ENCODE peak calls at places on chromosomes 5 and 9, in six cellular contexts. O is ascending aorta; D is ovary; W is tibial nerve; V is uterus; K is CD4-positive, CD25-positive, alpha-beta regulatory T cell. M is an unnamed sample. For H3K4me1, the result is how much of the 10 kb centered on the place peaks cover.

GRCh38 chr5:111229871-111230812 is 6.0 kb downstream of the CAMK4 start:
- DNase-seq in K (peak), W (no peak), V (no peak), D (no peak), O (no peak), M (no peak)

GRCh38 chr5:1735320-1735970 is 64.2 kb downstream of the MRPL36 start:
- DNase-seq in D (no peak), V (no peak), K (no peak), O (no peak), W (no peak), M (no peak)

GRCh38 chr5:109516385-109516784 is 106.6 kb upstream of the PJA2 start:
- DNase-seq in W (no peak), K (no peak), D (no peak), V (no peak), O (no peak), M (no peak)

GRCh38 chr9:119366909-119367690 is 2.1 kb downstream of the BRINP1 start:
- DNase-seq in V (no peak), W (no peak), D (no peak), K (no peak), O (no peak), M (no peak)

GRCh38 chr5:7897014-7897600 is 28.2 kb downstream of the MTRR start:
- DNase-seq in D (no peak), W (no peak), K (peak), V (no peak), O (no peak), M (no peak)

GRCh38 chr5:145887976-145888574 is 15.3 kb upstream of the GRXCR2 start:
- DNase-seq in W (peak), D (no peak), K (no peak), O (no peak), V (no peak), M (no peak)

GRCh38 chr5:134580001-134580460 is 52.6 kb downstream of the SAR1B start:
- DNase-seq in O (no peak), V (no peak), K (no peak), D (no peak), W (no peak), M (no peak)

GRCh38 chr9:113042884-113043657 is 13.5 kb downstream of the ZFP37 start:
- DNase-seq in D (no peak), K (no peak), V (no peak), O (no peak), W (no peak), M (no peak)

GRCh38 chr5:76401801-76402250 is 1.3 kb upstream of the IQGAP2 start:
- DNase-seq in D (no peak), V (no peak), K (peak), W (no peak), O (no peak), M (no peak)

GRCh38 chr9:101814064-101814463 is 75.6 kb upstream of the GRIN3A start:
- DNase-seq in O (no peak), D (no peak), V (no peak), K (no peak), W (no peak), M (no peak)

GRCh38 chr9:27572566-27572917 is 739 bp downstream of the C9orf72 start:
- DNase-seq in V (no peak), K (peak), O (peak), W (peak), D (no peak), M (peak)

GRCh38 chr9:70614786-70615565 is 200.5 kb upstream of the KLF9 start:
- DNase-seq in D (no peak), O (no peak), K (no peak), V (no peak), W (no peak), M (no peak)

GRCh38 chr5:29896651-29897050 is 1296.8 kb upstream of the CDH6 start:
- DNase-seq in O (no peak), D (no peak), K (no peak), V (no peak), W (no peak), M (no peak)

GRCh38 chr9:135050072-135050990 is 37.1 kb upstream of the OLFM1 start:
- DNase-seq in K (no peak), O (no peak), W (no peak), D (no peak), V (no peak), M (no peak)

GRCh38 chr5:37940931-37941623 is 101.2 kb upstream of the GDNF start:
- DNase-seq in O (no peak), K (no peak), V (no peak), D (no peak), W (no peak), M (no peak)

GRCh38 chr5:19547640-19548039 is 440.4 kb downstream of the CDH18 start:
- DNase-seq in K (no peak), W (peak), V (no peak), O (no peak), D (no peak), M (no peak)

GRCh38 chr9:69603656-69604055 is 68.5 kb downstream of the APBA1 start:
- DNase-seq in W (no peak), D (no peak), K (no peak), O (no peak), V (no peak), M (no peak)

GRCh38 chr5:122882836-122883235 is 37.4 kb downstream of the SNX24 start:
- DNase-seq in O (no peak), V (no peak), D (no peak), K (no peak), W (no peak), M (no peak)

GRCh38 chr9:972512-973294 is 3.8 kb upstream of the DMRT3 start:
- DNase-seq in D (no peak), O (no peak), W (no peak), V (no peak), K (no peak), M (no peak)

GRCh38 chr9:133346021-133346713 is 1.8 kb downstream of the MED22 start:
- DNase-seq in V (no peak), O (no peak), D (peak), W (no peak), K (no peak), M (no peak)

GRCh38 chr5:135438712-135439111 is 8.4 kb downstream of the DCANP1 start:
- DNase-seq in K (no peak), V (no peak), D (no peak), W (no peak), O (no peak), M (no peak)

GRCh38 chr9:129126789-129127618 is 15.8 kb downstream of the PTPA start:
- DNase-seq in V (no peak), O (no peak), K (no peak), D (no peak), W (no peak), M (no peak)

GRCh38 chr5:73487815-73488214 is 10.4 kb upstream of the BTF3 start:
- DNase-seq in V (no peak), D (no peak), W (no peak), K (no peak), O (no peak), M (no peak)

GRCh38 chr5:139110526-139111168 is 87.5 kb downstream of the SIL1 start:
- DNase-seq in W (no peak), K (no peak), D (no peak), O (no peak), V (no peak), M (no peak)

GRCh38 chr9:92159058-92159457 is 43.8 kb upstream of the SPTLC1 start:
- DNase-seq in O (no peak), D (no peak), K (no peak), W (no peak), V (no peak), M (no peak)

DNA sequence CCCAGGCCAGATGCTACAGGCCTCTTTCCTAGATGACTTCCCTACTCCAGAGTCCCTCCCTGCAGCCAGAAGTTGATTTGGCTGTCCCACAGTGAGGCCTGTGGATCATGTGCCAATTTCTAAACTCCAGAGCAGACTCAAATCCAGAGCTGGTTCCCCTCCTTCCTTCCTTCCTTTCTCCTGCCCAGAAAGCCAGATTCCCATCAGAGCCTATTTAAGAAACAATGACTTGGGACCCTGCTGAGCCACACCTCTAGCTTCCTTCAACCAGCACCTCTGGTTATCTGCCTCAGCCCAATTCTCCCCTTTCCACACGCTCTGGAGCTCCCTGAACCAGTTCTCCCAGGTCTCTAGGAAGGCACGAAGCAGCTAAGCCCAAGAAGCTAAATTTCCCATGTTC is 7.2 kb downstream of the FAM219A start:
- DNase-seq in O (no peak), W (no peak), K (no peak), V (no peak), D (no peak), M (no peak)
- H3K27ac ChIP-seq in O (no peak), W (no peak), K (no peak), V (no peak), D (no peak), M (no peak)

GRCh38 chr9:96497117-96497399 is 47.1 kb downstream of the HABP4 start:
- DNase-seq in V (no peak), W (no peak), O (no peak), K (no peak), D (no peak), M (no peak)
- H3K4me1 ChIP-seq in V (under half), W (under half), O (under half), K (under half), D (under half), M (under half)

DNA sequence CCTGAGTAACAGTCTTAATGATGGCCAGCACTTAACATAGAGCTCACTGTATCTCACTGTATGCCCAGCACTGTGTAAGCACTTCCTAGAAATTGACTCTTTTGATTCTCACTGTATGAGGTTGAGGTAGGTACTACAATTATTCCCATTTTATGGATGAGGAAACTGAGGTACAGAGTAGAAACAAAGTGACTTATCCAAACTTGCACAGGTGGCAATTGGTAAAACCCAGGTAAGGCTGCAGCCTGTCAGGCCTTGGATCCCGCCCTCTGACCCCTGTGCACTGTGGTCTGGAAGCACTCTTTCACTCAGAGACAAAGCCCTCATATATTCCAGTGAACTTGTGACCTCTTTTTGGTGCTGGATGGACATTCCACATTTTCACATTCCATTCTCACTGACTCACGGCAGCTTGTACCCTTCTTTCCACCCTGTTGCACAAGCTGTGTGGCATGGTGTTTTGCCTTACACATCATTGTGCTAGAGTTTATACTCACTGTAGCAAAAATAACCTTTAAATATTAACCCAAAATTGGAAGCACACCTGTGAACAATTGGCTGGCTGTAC is 21.7 kb downstream of the ANKRD55 start:
- DNase-seq in K (no peak), W (peak), V (no peak), O (no peak), D (no peak), M (no peak)
- H3K27ac ChIP-seq in K (no peak), W (no peak), V (no peak), O (no peak), D (no peak), M (no peak)

DNA sequence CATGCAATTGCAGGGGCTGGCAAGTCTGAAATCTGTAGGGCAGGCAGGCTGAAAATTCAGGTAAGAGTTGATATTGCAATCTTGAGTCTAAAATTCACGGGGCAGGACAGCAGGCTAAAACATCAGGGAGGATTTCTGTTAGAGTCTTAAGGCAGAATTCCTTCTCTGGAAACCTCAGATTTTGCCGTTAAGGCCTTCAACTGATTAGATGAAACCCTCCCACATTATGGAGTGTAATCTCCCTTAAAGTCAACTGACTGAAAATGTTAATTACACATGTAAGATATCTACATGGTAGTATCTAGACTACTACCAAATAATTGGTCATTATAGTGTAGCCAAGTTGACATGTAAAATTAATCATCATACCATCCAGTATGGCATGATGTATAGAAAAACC is 3.1 kb upstream of the ZNF169 start:
- DNase-seq in V (no peak), W (no peak), D (no peak), O (no peak), K (no peak), M (no peak)
- H3K4me1 ChIP-seq in V (under half), W (under half), D (under half), O (under half), K (under half), M (under half)

GRCh38 chr5:65749956-65750355 is 28.0 kb downstream of the NLN start:
- DNase-seq in K (no peak), O (no peak), D (no peak), V (no peak), W (no peak), M (no peak)

GRCh38 chr5:65753189-65753588 is 31.2 kb downstream of the NLN start:
- DNase-seq in W (no peak), V (no peak), D (no peak), O (no peak), K (no peak), M (no peak)

GRCh38 chr5:65750938-65751337 is 28.9 kb downstream of the NLN start:
- DNase-seq in O (no peak), K (no peak), W (no peak), V (no peak), D (no peak), M (no peak)

GRCh38 chr5:65749221-65749844 is 27.3 kb downstream of the NLN start:
- DNase-seq in K (no peak), D (no peak), O (no peak), W (no peak), V (no peak), M (no peak)
- H3K27ac ChIP-seq in K (no peak), D (no peak), O (no peak), W (no peak), V (no peak), M (no peak)

DNA sequence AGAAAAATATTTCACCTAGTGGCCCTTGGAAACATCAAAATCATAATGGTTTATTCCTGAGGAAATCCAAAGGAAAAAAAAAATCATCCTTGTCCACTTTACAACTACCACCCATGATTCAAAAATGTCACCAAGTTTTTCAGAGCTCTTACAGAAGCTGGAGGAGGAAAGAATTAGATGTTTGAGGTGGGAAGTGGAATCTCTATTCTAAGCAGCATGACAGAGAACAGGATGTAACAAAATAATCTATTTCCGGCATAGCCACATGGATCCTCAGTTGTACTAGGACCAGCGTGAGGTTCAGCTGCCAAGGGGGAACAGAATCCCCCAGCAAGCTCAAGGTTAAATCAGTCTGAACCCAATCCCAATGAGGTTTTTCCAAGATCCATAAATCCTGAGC is 40.2 kb downstream of the FBXW11 start:
- DNase-seq in W (no peak), D (no peak), V (no peak), K (peak), O (no peak), M (no peak)
- H3K4me1 ChIP-seq in W (under half), D (under half), V (under half), K (under half), O (under half), M (under half)

GRCh38 chr5:132087661-132088060 is 14.1 kb downstream of the CSF2 start:
- DNase-seq in K (no peak), O (no peak), D (no peak), V (no peak), W (no peak), M (no peak)

GRCh38 chr5:132083065-132083678 is 9.6 kb downstream of the CSF2 start:
- DNase-seq in K (no peak), V (no peak), W (no peak), O (no peak), D (no peak), M (no peak)

GRCh38 chr5:132087176-132087575 is 13.6 kb downstream of the CSF2 start:
- DNase-seq in W (no peak), K (no peak), O (no peak), V (no peak), D (no peak), M (no peak)

GRCh38 chr5:132086277-132086794 is 12.7 kb downstream of the CSF2 start:
- DNase-seq in W (no peak), V (no peak), O (peak), K (no peak), D (no peak), M (no peak)

DNA sequence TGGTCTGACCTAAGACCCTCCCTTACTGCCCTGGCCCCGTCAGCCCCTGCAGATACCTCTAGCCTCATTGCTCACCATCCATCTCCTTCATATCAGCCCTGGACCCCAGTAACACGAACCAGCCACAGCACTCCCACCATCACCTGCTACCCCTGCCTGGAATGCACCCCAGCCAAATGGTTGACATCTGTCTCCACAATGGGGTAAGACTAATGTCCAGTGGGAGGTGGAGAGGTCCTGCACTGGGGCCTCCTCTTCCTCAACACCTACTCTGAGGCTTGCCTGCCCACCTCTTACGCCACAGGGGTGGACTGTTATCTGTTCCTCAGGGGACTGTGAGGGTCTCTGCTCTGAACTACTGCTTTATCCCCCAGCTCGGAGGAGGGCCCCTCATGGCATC is 12.1 kb downstream of the CSF2 start:
- DNase-seq in W (no peak), O (no peak), D (no peak), K (no peak), V (no peak), M (no peak)
- H3K27ac ChIP-seq in W (no peak), O (peak), D (no peak), K (no peak), V (no peak), M (no peak)

DNA sequence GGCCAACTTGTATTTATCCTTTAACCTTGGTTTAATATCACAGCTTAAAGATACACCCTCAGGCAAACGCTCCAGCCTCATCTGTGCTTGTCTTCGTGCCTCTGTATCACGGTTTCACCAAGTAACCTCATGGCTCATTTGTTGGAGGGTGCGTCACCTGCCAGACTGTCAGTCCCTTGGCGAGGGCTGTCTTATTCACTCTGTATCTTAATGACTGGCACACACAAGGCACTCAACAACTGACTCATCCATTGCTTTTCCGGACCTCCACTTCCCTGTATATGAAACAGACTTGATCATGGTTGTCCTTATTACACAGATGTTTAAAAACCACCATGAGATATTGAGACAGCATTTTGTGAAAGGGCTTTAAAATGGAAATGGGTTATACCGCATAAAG is 28.0 kb downstream of the LCP2 start:
- DNase-seq in K (peak), V (no peak), W (no peak), O (no peak), D (no peak), M (no peak)
- H3K4me1 ChIP-seq in K (half or more), V (under half), W (under half), O (under half), D (under half), M (half or more)